ENCODE peak calls at places on chromosome 15, in four cellular contexts. Y is GM13976, H is GM20000, T is fibroblast of lung. C is an unnamed sample.
A peak's percentile ranks its signal among the peaks of the same experiment; 100 is the strongest.

GRCh38 chr15:62588930-62589655 is 424.0 kb upstream of the C2CD4B start:
- DNase-seq in Y (no peak), H (no peak), T (peak; percentile 70), C (no peak)

GRCh38 chr15:31216210-31216911 is 110.3 kb upstream of the KLF13 start:
- DNase-seq in Y (peak; percentile 85), H (peak; percentile 86), T (peak; percentile 24), C (peak; percentile 47)

GRCh38 chr15:47218295-47218694 is 499.0 kb upstream of the SEMA6D start:
- DNase-seq in Y (no peak), H (no peak), T (peak; percentile 8), C (no peak)

GRCh38 chr15:59276225-59277178 is 69.9 kb downstream of the LDHAL6B start:
- DNase-seq in Y (no peak), H (no peak), T (no peak), C (no peak)

GRCh38 chr15:75361361-75361988 is 6.9 kb downstream of the MAN2C1 start:
- DNase-seq in Y (no peak), H (no peak), T (no peak), C (no peak)

GRCh38 chr15:60379466-60380274 is 18.1 kb downstream of the ANXA2 start:
- DNase-seq in Y (no peak), H (no peak), T (peak; percentile 98), C (peak; percentile 95)

GRCh38 chr15:59174846-59175831 is 31.5 kb upstream of the LDHAL6B start:
- DNase-seq in Y (peak; percentile 58), H (peak; percentile 29), T (peak; percentile 82), C (peak; percentile 72)

GRCh38 chr15:76378691-76379090 is 42.1 kb downstream of the ISL2 start:
- DNase-seq in Y (no peak), H (no peak), T (no peak), C (no peak)

GRCh38 chr15:35496585-35496984 is 49.4 kb downstream of the DPH6 start:
- DNase-seq in Y (peak; percentile 10), H (peak; percentile 21), T (no peak), C (no peak)

GRCh38 chr15:93037341-93038063 is 51.5 kb downstream of the RGMA start:
- DNase-seq in Y (peak; percentile 28), H (peak; percentile 15), T (peak; percentile 40), C (peak; percentile 55)

GRCh38 chr15:66620744-66621344 is 55.0 kb upstream of the LCTL start:
- DNase-seq in Y (no peak), H (no peak), T (no peak), C (no peak)

GRCh38 chr15:33490703-33491102 is 179.9 kb downstream of the RYR3 start:
- DNase-seq in Y (no peak), H (no peak), T (no peak), C (no peak)

GRCh38 chr15:86115138-86115801 is 35.6 kb downstream of the AGBL1 start:
- DNase-seq in Y (no peak), H (no peak), T (peak; percentile 9), C (no peak)

GRCh38 chr15:87082576-87082975 is 1002.9 kb downstream of the AGBL1 start:
- DNase-seq in Y (no peak), H (no peak), T (no peak), C (no peak)

GRCh38 chr15:75025102-75025501 is 1.7 kb downstream of the PPCDC start:
- DNase-seq in Y (no peak), H (no peak), T (no peak), C (no peak)

GRCh38 chr15:99427668-99428361 is 138.0 kb upstream of the MEF2A start:
- DNase-seq in Y (no peak), H (no peak), T (no peak), C (no peak)

GRCh38 chr15:58758141-58758540 is 8.6 kb upstream of the ADAM10 start:
- DNase-seq in Y (peak; percentile 46), H (peak; percentile 43), T (no peak), C (no peak)

GRCh38 chr15:101037090-101037830 is 118.1 kb downstream of the LRRK1 start:
- DNase-seq in Y (no peak), H (no peak), T (no peak), C (no peak)

GRCh38 chr15:99322643-99323405 is 71.5 kb downstream of the LRRC28 start:
- DNase-seq in Y (no peak), H (no peak), T (peak; percentile 58), C (no peak)

GRCh38 chr15:88049509-88049908 is 207.0 kb downstream of the NTRK3 start:
- DNase-seq in Y (peak; percentile 28), H (peak; percentile 18), T (no peak), C (no peak)

GRCh38 chr15:37109952-37110630 is 9.7 kb upstream of the MEIS2 start:
- DNase-seq in Y (no peak), H (no peak), T (peak; percentile 68), C (peak; percentile 83)

GRCh38 chr15:29458361-29458760 is 188.7 kb upstream of the NSMCE3 start:
- DNase-seq in Y (no peak), H (no peak), T (no peak), C (no peak)

GRCh38 chr15:92645051-92645631 is 10.4 kb downstream of the FAM174B start:
- DNase-seq in Y (no peak), H (no peak), T (peak; percentile 63), C (no peak)

GRCh38 chr15:68749365-68750141 is 71.1 kb downstream of the ANP32A start:
- DNase-seq in Y (no peak), H (no peak), T (no peak), C (peak; percentile 40)

GRCh38 chr15:45903283-45903682 is 268.5 kb downstream of the SQOR start:
- DNase-seq in Y (no peak), H (no peak), T (no peak), C (no peak)

GRCh38 chr15:65413760-65414144 is 9.0 kb downstream of the IGDCC4 start:
- DNase-seq in Y (no peak), H (no peak), T (no peak), C (no peak)

GRCh38 chr15:50227076-50227475 is 38.5 kb downstream of the HDC start:
- DNase-seq in Y (no peak), H (no peak), T (peak; percentile 88), C (peak; percentile 16)

GRCh38 chr15:70533931-70534742 is 229.2 kb downstream of the UACA start:
- DNase-seq in Y (no peak), H (no peak), T (peak; percentile 35), C (no peak)

GRCh38 chr15:35206060-35206675 is 121.1 kb upstream of the NANOGP8 start:
- DNase-seq in Y (peak; percentile 21), H (peak; percentile 12), T (peak; percentile 3), C (no peak)

GRCh38 chr15:55802600-55803376 is 59.8 kb upstream of the PRTG start:
- DNase-seq in Y (no peak), H (no peak), T (no peak), C (no peak)

DNA sequence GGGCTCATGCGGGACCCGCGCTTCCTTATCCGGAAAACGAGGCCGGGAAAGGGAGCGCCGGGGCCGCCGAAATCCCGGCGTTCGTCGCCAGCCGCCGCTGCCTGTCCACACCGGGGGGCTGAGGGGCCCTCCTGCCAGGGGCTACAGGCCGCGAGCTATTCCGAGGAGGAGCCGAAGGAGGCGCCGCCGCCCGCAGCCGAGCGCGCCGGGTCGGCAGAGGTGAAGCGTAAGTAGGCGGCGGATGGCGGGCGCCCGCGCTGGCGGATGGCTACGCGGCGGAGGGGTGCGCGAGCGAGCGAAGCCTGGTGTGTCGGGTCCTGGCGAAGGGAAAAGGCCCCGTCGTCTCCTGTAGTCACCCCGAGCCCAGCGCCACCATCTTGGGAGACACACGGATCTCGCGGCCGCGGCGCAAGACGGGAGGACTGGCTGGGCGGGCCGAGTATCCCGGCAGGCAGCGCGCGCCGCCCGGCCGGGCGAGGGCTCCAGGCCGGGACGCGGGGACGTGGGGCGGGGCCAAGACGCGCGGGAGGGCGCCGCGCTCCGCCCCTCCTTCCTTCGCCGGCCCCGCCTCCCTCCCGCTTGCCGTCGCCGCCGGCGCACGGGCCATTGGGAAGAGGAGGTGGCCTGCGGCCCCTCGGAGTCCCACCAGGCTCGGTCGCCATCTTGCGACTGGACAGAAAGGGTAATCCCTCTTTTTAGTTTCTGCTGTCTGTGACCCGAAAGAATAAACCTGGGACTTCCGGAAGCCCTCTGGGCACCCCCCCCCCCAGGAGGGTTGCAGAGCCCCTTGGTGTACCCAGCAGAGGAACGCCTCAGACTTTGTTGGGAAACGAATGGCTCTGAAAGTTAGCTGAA is at the start of gene UBE3A:
- DNase-seq in Y (peak; percentile 94), H (peak; percentile 95), T (peak; percentile 89), C (peak; percentile 96)
- TF ChIP-seq CTCF in Y (peak; percentile 18), H (no peak), T (peak; percentile 28), C (peak; percentile 29)

DNA sequence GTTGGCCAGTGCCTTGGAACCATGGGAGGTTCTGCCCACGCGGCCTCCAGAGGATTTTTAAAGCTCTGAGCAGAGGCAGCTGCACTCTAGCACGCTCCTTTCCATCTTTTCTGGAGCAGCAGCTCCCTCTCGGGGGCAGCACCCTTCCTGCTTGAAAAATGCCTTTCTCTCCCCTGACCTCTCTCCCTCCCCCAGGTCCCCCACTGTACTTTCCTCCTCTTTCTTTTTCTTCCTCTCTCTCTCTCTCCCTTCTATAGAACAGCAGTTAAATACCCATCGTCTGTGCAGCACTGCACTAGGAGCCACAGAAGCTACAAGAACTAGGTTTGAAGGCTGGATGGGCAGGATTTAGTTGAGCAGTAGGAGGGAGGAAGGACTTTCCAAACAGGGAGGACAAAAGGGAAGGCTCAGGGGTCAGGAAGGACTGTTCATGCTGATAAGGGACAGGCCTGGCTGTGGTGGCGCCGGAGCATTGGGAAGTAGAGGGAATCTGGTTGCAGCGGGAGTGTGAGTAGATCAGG is 4.4 kb downstream of the ALPK3 start:
- DNase-seq in Y (no peak), H (no peak), T (no peak), C (peak; percentile 69)
- TF ChIP-seq CTCF in Y (no peak), H (no peak), T (no peak), C (peak; percentile 43)

DNA sequence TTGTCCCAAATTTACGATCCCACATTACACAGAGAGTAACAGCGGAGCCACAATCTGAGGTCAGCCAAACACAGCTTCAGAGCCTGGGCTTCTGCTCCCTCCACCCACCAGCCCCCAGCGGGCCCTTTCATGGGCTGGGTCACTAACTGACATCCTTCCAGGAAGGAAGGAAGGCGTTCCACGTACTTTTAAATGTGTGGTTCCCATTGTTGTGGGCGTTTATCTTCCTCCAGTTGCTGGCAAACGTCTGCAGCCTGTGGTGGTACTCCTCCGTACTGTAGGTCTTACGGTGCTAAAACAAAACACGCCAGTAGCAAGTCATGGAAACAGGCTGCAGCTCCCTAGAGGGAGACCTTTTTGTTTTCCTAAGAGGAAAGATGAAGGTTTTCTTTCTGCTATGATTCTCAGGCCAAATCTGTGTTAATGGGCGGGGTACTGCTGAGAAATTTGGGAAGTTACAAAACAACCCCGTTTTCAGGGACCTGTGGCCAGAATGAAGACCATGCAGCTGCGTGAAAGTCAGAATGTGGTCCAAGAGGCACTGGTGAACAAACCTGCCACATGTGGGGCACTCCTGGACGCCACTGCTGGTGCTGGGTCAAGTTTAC is 7.6 kb downstream of the CTSH start:
- DNase-seq in Y (no peak), H (no peak), T (no peak), C (peak; percentile 86)
- TF ChIP-seq CTCF in Y (no peak), H (no peak), T (no peak), C (no peak)

DNA sequence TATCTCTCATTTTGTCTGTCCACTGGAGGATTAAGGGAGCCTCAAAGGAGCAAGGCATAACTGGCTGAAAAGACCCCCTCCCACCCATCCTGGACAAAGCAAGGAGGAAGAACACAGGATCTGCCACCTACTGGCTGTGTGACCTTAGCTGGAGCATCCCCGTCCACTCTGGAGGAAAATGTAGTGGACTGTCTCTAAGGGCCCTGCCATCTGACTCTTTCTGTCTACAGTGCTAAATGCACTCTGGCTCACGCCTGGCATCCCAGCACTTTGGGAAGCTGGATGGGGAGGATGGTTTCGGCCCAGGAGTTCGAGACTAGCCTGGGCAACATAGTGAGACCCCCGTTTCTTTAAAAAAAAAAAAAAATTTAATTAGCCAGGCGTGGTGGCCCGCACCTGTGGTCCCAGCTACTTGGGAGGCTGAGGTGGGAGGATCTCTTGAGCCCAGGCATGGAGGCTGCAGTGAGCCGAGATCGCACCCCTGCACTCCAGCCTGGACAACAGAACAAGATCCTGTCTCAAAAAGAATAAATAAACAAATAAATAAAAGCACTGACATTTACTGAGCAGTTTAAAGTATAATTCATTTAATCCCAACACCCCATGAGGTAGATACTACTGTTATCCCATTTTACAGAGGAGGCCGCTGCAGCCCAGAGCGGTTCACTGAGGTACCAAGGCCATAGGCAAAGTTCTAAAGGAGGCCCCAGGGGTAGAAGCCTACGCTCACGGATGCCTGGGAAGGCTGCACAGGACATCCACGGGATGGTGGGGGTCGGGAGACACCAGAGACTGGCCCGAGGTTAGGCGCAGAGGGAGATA is 1.1 kb downstream of the TBC1D2B start:
- DNase-seq in Y (no peak), H (no peak), T (no peak), C (no peak)
- TF ChIP-seq CTCF in Y (no peak), H (no peak), T (no peak), C (no peak)